ENCODE peak calls at places on chromosomes 2 and 18, in eight cellular contexts. P, R, T, E, W, J, Q and S are unnamed samples.

GRCh38 chr2:45134726-45135125 is 125.5 kb upstream of the SIX2 start:
- DNase-seq in P (no peak), R (no peak), T (peak), E (no peak), W (no peak), J (no peak), Q (no peak), S (no peak)

GRCh38 chr2:168577885-168578284 is 121.8 kb downstream of the CERS6 start:
- DNase-seq in P (no peak), R (no peak), T (no peak), E (no peak), W (peak), J (no peak), Q (no peak), S (no peak)

GRCh38 chr18:22510697-22511096 is 93.0 kb upstream of the CTAGE1 start:
- DNase-seq in P (no peak), R (no peak), T (no peak), E (no peak), W (no peak), J (no peak), Q (no peak), S (no peak)

GRCh38 chr2:240913810-240914644 is 7.9 kb downstream of the CROCC2 start:
- DNase-seq in P (peak), R (peak), T (peak), E (peak), W (peak), J (no peak), Q (peak), S (peak)

GRCh38 chr2:111072220-111072871 is 48.4 kb upstream of the BCL2L11 start:
- DNase-seq in P (no peak), R (no peak), T (peak), E (no peak), W (no peak), J (no peak), Q (no peak), S (no peak)

GRCh38 chr2:146312899-146313298 is 1531.9 kb upstream of the ACVR2A start:
- DNase-seq in P (no peak), R (no peak), T (peak), E (no peak), W (no peak), J (peak), Q (no peak), S (no peak)

GRCh38 chr2:223513771-223514455 is 88.2 kb downstream of the SCG2 start:
- DNase-seq in P (no peak), R (no peak), T (peak), E (no peak), W (no peak), J (no peak), Q (no peak), S (no peak)

GRCh38 chr18:66749475-66750035 is 145.7 kb upstream of the CDH19 start:
- DNase-seq in P (no peak), R (no peak), T (no peak), E (no peak), W (no peak), J (no peak), Q (no peak), S (no peak)

GRCh38 chr18:62610509-62611394 is 87.9 kb downstream of the ZCCHC2 start:
- DNase-seq in P (peak), R (no peak), T (peak), E (no peak), W (no peak), J (no peak), Q (no peak), S (no peak)

GRCh38 chr2:24313744-24314632 is 46.3 kb downstream of the ITSN2 start:
- DNase-seq in P (no peak), R (no peak), T (no peak), E (no peak), W (no peak), J (no peak), Q (no peak), S (no peak)

GRCh38 chr2:196918927-196919326 is 7.6 kb downstream of the PGAP1 start:
- DNase-seq in P (no peak), R (no peak), T (no peak), E (no peak), W (no peak), J (no peak), Q (no peak), S (no peak)

GRCh38 chr2:127166221-127166860 is 53.8 kb downstream of the CYP27C1 start:
- DNase-seq in P (peak), R (no peak), T (no peak), E (no peak), W (no peak), J (no peak), Q (no peak), S (peak)

GRCh38 chr18:42268186-42268725 is 313.2 kb downstream of the PIK3C3 start:
- DNase-seq in P (no peak), R (no peak), T (no peak), E (no peak), W (no peak), J (no peak), Q (no peak), S (no peak)

GRCh38 chr18:26706796-26707406 is 158.5 kb upstream of the KCTD1 start:
- DNase-seq in P (no peak), R (no peak), T (no peak), E (no peak), W (no peak), J (no peak), Q (no peak), S (no peak)

GRCh38 chr2:39919511-39920317 is 140.7 kb upstream of the THUMPD2 start:
- DNase-seq in P (no peak), R (no peak), T (no peak), E (peak), W (no peak), J (no peak), Q (no peak), S (no peak)

GRCh38 chr2:133378386-133378785 is 189.9 kb downstream of the NCKAP5 start:
- DNase-seq in P (no peak), R (no peak), T (no peak), E (no peak), W (no peak), J (no peak), Q (no peak), S (no peak)

GRCh38 chr2:240637901-240638175 is 12.6 kb downstream of the GPR35 start:
- DNase-seq in P (no peak), R (no peak), T (no peak), E (no peak), W (no peak), J (no peak), Q (no peak), S (peak)

GRCh38 chr2:208034503-208035140 is 9.3 kb upstream of the PLEKHM3 start:
- DNase-seq in P (no peak), R (no peak), T (no peak), E (no peak), W (no peak), J (no peak), Q (no peak), S (no peak)

GRCh38 chr2:104976603-104977120 is 61.2 kb upstream of the MRPS9 start:
- DNase-seq in P (peak), R (peak), T (no peak), E (no peak), W (peak), J (peak), Q (peak), S (peak)

GRCh38 chr2:128696421-128696820 is 377.8 kb upstream of the HS6ST1 start:
- DNase-seq in P (no peak), R (peak), T (no peak), E (no peak), W (no peak), J (no peak), Q (no peak), S (no peak)

GRCh38 chr2:127157651-127158460 is 50.9 kb upstream of the BIN1 start:
- DNase-seq in P (peak), R (peak), T (peak), E (peak), W (no peak), J (no peak), Q (no peak), S (no peak)

GRCh38 chr2:239169311-239170048 is 231.3 kb downstream of the HDAC4 start:
- DNase-seq in P (no peak), R (no peak), T (no peak), E (peak), W (no peak), J (no peak), Q (no peak), S (peak)

GRCh38 chr2:74865770-74866674 is 32.1 kb downstream of the HK2 start:
- DNase-seq in P (no peak), R (peak), T (no peak), E (no peak), W (no peak), J (no peak), Q (no peak), S (no peak)

GRCh38 chr2:206004004-206004693 is 81.8 kb downstream of the INO80D start:
- DNase-seq in P (peak), R (peak), T (no peak), E (no peak), W (peak), J (no peak), Q (no peak), S (peak)

GRCh38 chr18:53739700-53740099 is 484.8 kb downstream of the MBD2 start:
- DNase-seq in P (no peak), R (no peak), T (no peak), E (no peak), W (no peak), J (no peak), Q (no peak), S (no peak)

GRCh38 chr2:126824663-126825062 is 74.0 kb upstream of the TEX51 start:
- DNase-seq in P (no peak), R (no peak), T (no peak), E (no peak), W (no peak), J (no peak), Q (no peak), S (no peak)

GRCh38 chr2:227871375-227871788 is at the start of gene DAW1:
- DNase-seq in P (peak), R (peak), T (peak), E (peak), W (peak), J (peak), Q (no peak), S (peak)

GRCh38 chr2:161238264-161238558 is 70.0 kb upstream of the PSMD14 start:
- DNase-seq in P (no peak), R (no peak), T (no peak), E (no peak), W (no peak), J (no peak), Q (no peak), S (no peak)

GRCh38 chr2:231900975-231901374 is 25.2 kb downstream of the NPPC start:
- DNase-seq in P (peak), R (no peak), T (no peak), E (peak), W (no peak), J (no peak), Q (no peak), S (peak)

GRCh38 chr2:239303711-239304532 is 96.9 kb downstream of the HDAC4 start:
- DNase-seq in P (no peak), R (no peak), T (no peak), E (peak), W (no peak), J (no peak), Q (no peak), S (peak)

GRCh38 chr2:72010647-72011355 is 136.9 kb downstream of the CYP26B1 start:
- DNase-seq in P (peak), R (no peak), T (no peak), E (no peak), W (peak), J (no peak), Q (no peak), S (no peak)

GRCh38 chr18:76471593-76471992 is 23.4 kb downstream of the ZNF516 start:
- DNase-seq in P (no peak), R (no peak), T (no peak), E (no peak), W (no peak), J (no peak), Q (no peak), S (no peak)

GRCh38 chr2:29117636-29118303 is 2.6 kb downstream of the CLIP4 start:
- DNase-seq in P (no peak), R (peak), T (peak), E (no peak), W (no peak), J (no peak), Q (no peak), S (no peak)

DNA sequence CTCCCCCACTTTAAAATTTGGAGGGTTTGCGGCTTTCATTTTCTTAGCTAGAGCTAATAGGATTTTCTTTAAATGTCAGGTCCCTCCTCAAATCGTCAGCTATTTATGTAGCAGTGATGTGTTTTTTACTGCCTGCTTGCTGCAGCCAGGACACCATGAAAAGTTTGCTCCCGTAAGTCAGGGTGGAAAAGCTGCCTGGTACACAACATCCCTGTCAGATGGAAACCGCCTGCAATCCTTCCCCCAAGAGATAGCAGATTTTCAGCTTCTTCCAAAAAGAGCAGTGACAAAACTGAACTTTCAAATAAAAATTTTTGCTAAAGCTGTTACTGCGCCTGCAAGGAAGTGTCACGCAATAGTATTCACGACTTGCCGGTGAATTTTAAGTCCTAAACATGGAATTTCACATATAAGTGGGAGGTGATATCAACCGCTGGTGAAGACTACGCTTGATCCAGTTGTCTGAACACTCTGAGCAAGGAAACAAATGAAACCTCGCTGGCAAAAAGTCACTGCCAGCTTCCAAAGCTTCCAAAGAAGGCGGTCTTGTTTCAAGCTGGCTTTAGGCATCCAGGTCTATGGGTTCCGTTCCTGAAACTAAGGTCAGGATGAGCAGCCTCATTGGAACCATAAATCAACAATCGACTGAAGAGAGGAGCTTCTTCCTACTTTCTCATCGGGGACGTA is 2.9 kb downstream of the COL6A3 start:
- DNase-seq in P (no peak), R (no peak), T (no peak), E (no peak), W (no peak), J (no peak), Q (no peak), S (no peak)
- H3K4me3 ChIP-seq in P (no peak), R (no peak), T (peak), E (peak), W (peak), J (no peak), Q (no peak), S (no peak)

GRCh38 chr2:218904176-218904575 is 23.5 kb downstream of the WNT10A start:
- DNase-seq in P (no peak), R (no peak), T (no peak), E (no peak), W (no peak), J (no peak), Q (no peak), S (no peak)

DNA sequence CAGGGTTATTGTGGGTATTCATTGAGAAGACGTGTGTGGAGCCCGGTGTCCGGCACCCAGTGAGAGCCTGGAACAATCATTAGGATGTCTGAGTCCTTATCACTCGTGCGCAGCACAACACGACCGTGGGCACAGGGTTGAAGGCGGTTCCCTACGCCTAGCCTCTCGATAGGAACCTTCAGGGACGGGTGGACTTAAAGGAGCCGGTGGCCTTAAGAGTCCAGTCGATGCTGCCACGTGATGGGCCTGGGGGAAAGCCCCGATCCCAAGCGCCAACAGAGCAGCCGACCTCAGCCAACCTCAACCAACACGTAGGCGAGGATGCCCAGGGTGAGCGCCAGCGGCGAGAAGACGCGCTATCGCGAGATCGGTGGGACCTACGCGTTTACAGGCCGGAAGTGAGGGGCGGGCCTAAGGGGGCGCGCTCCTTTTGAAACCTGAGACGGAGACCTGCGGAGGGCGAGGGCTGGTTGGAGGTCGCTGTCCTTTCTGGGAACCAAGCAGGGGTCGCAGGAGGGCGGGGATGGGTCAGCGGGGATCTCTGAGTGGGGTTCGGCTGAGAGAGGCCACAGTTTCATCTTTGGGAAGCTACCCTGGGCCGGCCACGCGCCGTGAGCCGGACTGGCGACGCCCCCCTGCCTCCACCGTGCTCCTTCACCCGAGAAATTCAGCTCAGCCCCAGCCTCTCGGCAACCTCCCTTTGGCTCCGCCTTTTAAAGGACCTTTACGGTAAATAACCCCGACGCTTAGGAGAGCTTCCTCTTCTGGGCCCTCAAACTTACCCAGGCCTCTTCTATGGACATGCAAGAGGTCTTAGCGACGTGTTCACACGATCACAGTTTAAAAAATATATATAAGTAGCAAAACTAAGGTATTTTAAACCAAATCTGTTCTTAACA is 28.3 kb downstream of the WNT10A start:
- DNase-seq in P (peak), R (peak), T (peak), E (peak), W (peak), J (peak), Q (peak), S (peak)
- H3K27ac ChIP-seq in P (peak), R (peak), T (no peak), E (peak), W (no peak), J (peak), Q (peak), S (peak)

GRCh38 chr18:3660719-3661118 is 210.7 kb downstream of the TGIF1 start:
- DNase-seq in P (no peak), R (no peak), T (no peak), E (no peak), W (no peak), J (no peak), Q (no peak), S (no peak)

GRCh38 chr18:3663870-3664512 is 214.0 kb downstream of the TGIF1 start:
- DNase-seq in P (no peak), R (peak), T (no peak), E (no peak), W (no peak), J (no peak), Q (no peak), S (no peak)

GRCh38 chr18:3658529-3658928 is 208.6 kb downstream of the TGIF1 start:
- DNase-seq in P (no peak), R (no peak), T (no peak), E (no peak), W (no peak), J (no peak), Q (no peak), S (no peak)

GRCh38 chr18:3661989-3662388 is 212.0 kb downstream of the TGIF1 start:
- DNase-seq in P (no peak), R (no peak), T (no peak), E (no peak), W (no peak), J (no peak), Q (no peak), S (no peak)

DNA sequence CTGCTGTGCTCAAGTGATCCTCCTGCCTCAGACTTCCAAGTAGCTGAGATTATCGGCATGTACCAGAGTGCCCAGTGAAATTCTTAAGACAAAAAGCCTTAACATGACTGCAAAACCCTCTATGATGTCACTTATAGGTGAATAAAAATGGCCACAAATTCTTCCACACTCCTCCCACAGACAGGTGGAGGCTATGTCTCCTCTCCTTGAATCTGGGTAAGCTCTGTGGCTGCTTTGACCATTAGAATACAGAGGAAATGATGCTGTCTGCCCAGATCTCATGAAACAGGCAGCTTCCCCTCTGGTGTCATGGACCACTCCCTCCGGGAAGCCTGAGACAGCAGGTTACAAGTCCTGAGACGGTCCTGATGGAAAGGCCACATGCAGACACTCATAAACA is 211.1 kb downstream of the TGIF1 start:
- DNase-seq in P (no peak), R (no peak), T (no peak), E (no peak), W (no peak), J (no peak), Q (no peak), S (no peak)
- H3K4me3 ChIP-seq in P (no peak), R (no peak), T (no peak), E (no peak), W (no peak), J (no peak), Q (no peak), S (peak)

DNA sequence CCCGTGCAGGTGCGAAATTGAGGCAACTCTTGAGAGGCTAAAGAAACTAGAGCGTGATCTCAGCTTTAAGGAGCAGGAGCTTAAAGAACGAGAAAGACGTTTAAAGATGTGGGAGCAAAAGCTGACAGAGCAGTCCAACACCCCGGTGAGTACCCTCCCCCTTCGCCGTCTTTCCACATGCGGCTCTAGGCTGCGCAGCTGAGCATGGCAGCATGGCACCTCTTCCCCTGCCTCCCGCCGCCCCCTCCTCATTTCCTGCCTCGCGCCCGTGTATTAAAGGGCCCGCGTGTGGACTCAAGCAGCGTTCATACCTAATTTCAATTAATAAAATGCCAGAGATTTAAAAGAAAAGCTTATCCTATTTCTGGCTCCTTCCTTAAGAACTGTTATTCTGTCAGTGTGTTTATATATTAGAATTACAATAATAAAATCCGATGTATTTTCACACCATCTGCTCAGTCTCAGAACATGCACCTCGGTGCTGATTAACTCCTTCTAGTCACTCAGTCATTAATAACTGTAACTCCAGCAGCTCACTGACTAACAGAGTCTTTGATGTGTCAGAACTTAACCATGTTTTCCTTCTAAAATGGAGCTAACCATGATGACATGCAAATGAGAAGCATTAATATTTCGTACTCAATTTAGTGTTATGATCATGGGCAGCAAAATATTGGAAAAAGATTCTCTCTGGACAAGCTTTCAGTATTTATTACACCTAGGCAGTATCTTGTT is 137.4 kb upstream of the CDCA7 start:
- DNase-seq in P (no peak), R (no peak), T (no peak), E (no peak), W (no peak), J (no peak), Q (no peak), S (no peak)
- H3K27ac ChIP-seq in P (no peak), R (no peak), T (no peak), E (peak), W (no peak), J (no peak), Q (no peak), S (no peak)